ENCODE peak calls at places on chromosomes 11 and 22, in ten cellular contexts. Y, M, W, V, J, B, U, L, C and T are unnamed samples.

GRCh38 chr11:2525166-2525861 is 80.5 kb downstream of the KCNQ1 start:
- DNase-seq in Y (no peak), M (peak), W (no peak), V (peak), J (peak), B (peak), U (peak), L (peak), C (no peak), T (peak)

GRCh38 chr11:3237119-3237518 is 4.9 kb upstream of the MRGPRE start:
- DNase-seq in Y (no peak), M (no peak), W (no peak), V (no peak), J (no peak), B (no peak), U (no peak), L (no peak), C (no peak), T (no peak)

GRCh38 chr11:93059074-93059957 is 89.9 kb downstream of the MTNR1B start:
- DNase-seq in Y (no peak), M (no peak), W (no peak), V (peak), J (no peak), B (no peak), U (no peak), L (no peak), C (no peak), T (no peak)

GRCh38 chr22:46444390-46444854 is 93.0 kb downstream of the CELSR1 start:
- DNase-seq in Y (no peak), M (no peak), W (no peak), V (no peak), J (no peak), B (no peak), U (no peak), L (no peak), C (no peak), T (no peak)

GRCh38 chr11:46712874-46713576 is 6.0 kb upstream of the F2 start:
- DNase-seq in Y (no peak), M (no peak), W (no peak), V (no peak), J (no peak), B (no peak), U (no peak), L (no peak), C (no peak), T (no peak)

GRCh38 chr11:86674965-86675364 is 2.5 kb upstream of the ME3 start:
- DNase-seq in Y (no peak), M (no peak), W (peak), V (no peak), J (no peak), B (no peak), U (no peak), L (no peak), C (no peak), T (no peak)

GRCh38 chr11:64455436-64456261 is 96.7 kb downstream of the RPS6KA4 start:
- DNase-seq in Y (no peak), M (no peak), W (no peak), V (no peak), J (no peak), B (no peak), U (no peak), L (no peak), C (no peak), T (no peak)

GRCh38 chr11:74572349-74572748 is 20.0 kb upstream of the POLD3 start:
- DNase-seq in Y (no peak), M (no peak), W (no peak), V (no peak), J (peak), B (no peak), U (no peak), L (no peak), C (no peak), T (no peak)

GRCh38 chr11:130719516-130719915 is 196.8 kb downstream of the SNX19 start:
- DNase-seq in Y (no peak), M (no peak), W (no peak), V (no peak), J (no peak), B (no peak), U (no peak), L (no peak), C (no peak), T (no peak)

GRCh38 chr22:18076060-18076497 is 1.7 kb upstream of the PEX26 start:
- DNase-seq in Y (no peak), M (peak), W (peak), V (peak), J (peak), B (peak), U (no peak), L (no peak), C (peak), T (peak)

GRCh38 chr11:44661311-44661717 is 65.4 kb upstream of the TSPAN18 start:
- DNase-seq in Y (no peak), M (no peak), W (no peak), V (no peak), J (no peak), B (no peak), U (no peak), L (no peak), C (no peak), T (no peak)

GRCh38 chr22:46575915-46576555 is 38.6 kb upstream of the CELSR1 start:
- DNase-seq in Y (no peak), M (peak), W (peak), V (no peak), J (peak), B (no peak), U (no peak), L (no peak), C (no peak), T (peak)

GRCh38 chr11:808427-809286 is 1.1 kb upstream of the RPLP2 start:
- DNase-seq in Y (no peak), M (peak), W (no peak), V (no peak), J (no peak), B (no peak), U (peak), L (no peak), C (peak), T (no peak)

GRCh38 chr11:2580444-2581050 is 119.2 kb downstream of the KCNQ1OT1 start:
- DNase-seq in Y (no peak), M (peak), W (no peak), V (no peak), J (no peak), B (peak), U (peak), L (peak), C (no peak), T (peak)

GRCh38 chr11:45816614-45817013 is 11.7 kb downstream of the SLC35C1 start:
- DNase-seq in Y (no peak), M (no peak), W (no peak), V (peak), J (no peak), B (peak), U (no peak), L (no peak), C (no peak), T (peak)

GRCh38 chr11:69468236-69468635 is 13.2 kb upstream of the LINC01488 start:
- DNase-seq in Y (no peak), M (no peak), W (no peak), V (no peak), J (no peak), B (no peak), U (no peak), L (no peak), C (no peak), T (no peak)

GRCh38 chr11:112644410-112645131 is 316.6 kb upstream of the NCAM1 start:
- DNase-seq in Y (no peak), M (no peak), W (no peak), V (no peak), J (no peak), B (no peak), U (no peak), L (no peak), C (no peak), T (no peak)

GRCh38 chr22:22576244-22576988 is 17.4 kb upstream of the PRAME start:
- DNase-seq in Y (no peak), M (peak), W (peak), V (peak), J (peak), B (peak), U (no peak), L (no peak), C (peak), T (peak)

GRCh38 chr11:1548221-1549070 is 23.6 kb downstream of the DUSP8 start:
- DNase-seq in Y (no peak), M (peak), W (peak), V (no peak), J (peak), B (peak), U (no peak), L (no peak), C (no peak), T (peak)

GRCh38 chr11:88305430-88305829 is 32.1 kb downstream of the CTSC start:
- DNase-seq in Y (no peak), M (no peak), W (no peak), V (no peak), J (no peak), B (no peak), U (no peak), L (no peak), C (no peak), T (no peak)